ENCODE peak calls at places on chromosomes 16 and 17, in ten cellular contexts. K, Y, B, Z, F, T, H, I, M and J are unnamed samples.

GRCh38 chr17:12053552-12053951 is 32.9 kb downstream of the MAP2K4 start:
- DNase-seq in K (no peak), Y (no peak), B (peak), Z (no peak), F (no peak), T (no peak), H (no peak), I (no peak), M (no peak), J (no peak)

GRCh38 chr16:58325941-58326340 is 31.1 kb upstream of the PRSS54 start:
- DNase-seq in K (no peak), Y (no peak), B (no peak), Z (no peak), F (no peak), T (no peak), H (no peak), I (no peak), M (no peak), J (no peak)

GRCh38 chr16:84436196-84436595 is 67.9 kb downstream of the ATP2C2 start:
- DNase-seq in K (no peak), Y (no peak), B (no peak), Z (no peak), F (no peak), T (no peak), H (no peak), I (no peak), M (no peak), J (no peak)

GRCh38 chr17:57747221-57748017 is 2.3 kb upstream of the CCDC182 start:
- DNase-seq in K (peak), Y (peak), B (peak), Z (peak), F (no peak), T (peak), H (peak), I (peak), M (peak), J (peak)

GRCh38 chr17:50890675-50891516 is 24.7 kb upstream of the TOB1 start:
- DNase-seq in K (no peak), Y (no peak), B (no peak), Z (no peak), F (no peak), T (no peak), H (no peak), I (no peak), M (no peak), J (no peak)

GRCh38 chr17:45284176-45285140 is 22.6 kb upstream of the SPATA32 start:
- DNase-seq in K (peak), Y (no peak), B (peak), Z (no peak), F (no peak), T (peak), H (no peak), I (no peak), M (peak), J (no peak)

GRCh38 chr17:73118876-73119485 is 26.5 kb upstream of the SLC39A11 start:
- DNase-seq in K (no peak), Y (no peak), B (no peak), Z (no peak), F (no peak), T (no peak), H (no peak), I (peak), M (no peak), J (no peak)

GRCh38 chr16:84098939-84099338 is 17.8 kb downstream of the MBTPS1 start:
- DNase-seq in K (no peak), Y (no peak), B (no peak), Z (no peak), F (no peak), T (no peak), H (no peak), I (no peak), M (no peak), J (no peak)

GRCh38 chr17:77884967-77885641 is 73.4 kb upstream of the TNRC6C start:
- DNase-seq in K (no peak), Y (no peak), B (no peak), Z (no peak), F (no peak), T (no peak), H (no peak), I (peak), M (no peak), J (no peak)

GRCh38 chr16:50841081-50841886 is 99.4 kb downstream of the CYLD start:
- DNase-seq in K (peak), Y (no peak), B (peak), Z (no peak), F (no peak), T (peak), H (no peak), I (no peak), M (peak), J (no peak)

GRCh38 chr17:44909681-44910144 is 5.6 kb downstream of the GFAP start:
- DNase-seq in K (no peak), Y (no peak), B (no peak), Z (no peak), F (no peak), T (no peak), H (no peak), I (no peak), M (no peak), J (peak)